ENCODE peak calls at places on chromosomes 1 and 21, in six cellular contexts. C, H, X, F, U and Y are unnamed samples.

GRCh38 chr1:28343405-28343804 is 14.6 kb downstream of the MED18 start:
- DNase-seq in C (no peak), H (no peak), X (no peak), F (no peak), U (no peak), Y (no peak)

GRCh38 chr1:84505167-84506001 is 802 bp upstream of the SPATA1 start:
- DNase-seq in C (no peak), H (no peak), X (peak; percentile 85), F (no peak), U (peak; percentile 78), Y (peak; percentile 77)

GRCh38 chr21:42572906-42573495 is 59.3 kb downstream of the SLC37A1 start:
- DNase-seq in C (peak; percentile 4), H (no peak), X (peak; percentile 36), F (no peak), U (no peak), Y (no peak)

GRCh38 chr1:28591708-28592313 is at the start of gene RAB42:
- DNase-seq in C (peak; percentile 48), H (no peak), X (peak; percentile 56), F (no peak), U (peak; percentile 50), Y (peak; percentile 73)

GRCh38 chr1:69791311-69791710 is 223.6 kb downstream of the LRRC7 start:
- DNase-seq in C (no peak), H (no peak), X (no peak), F (no peak), U (peak; percentile 40), Y (no peak)

GRCh38 chr1:217896490-217896889 is 265.3 kb downstream of the SPATA17 start:
- DNase-seq in C (no peak), H (no peak), X (no peak), F (no peak), U (no peak), Y (no peak)

GRCh38 chr21:21851657-21852056 is 853.4 kb downstream of the NCAM2 start:
- DNase-seq in C (no peak), H (no peak), X (no peak), F (no peak), U (no peak), Y (no peak)

GRCh38 chr1:33152685-33153432 is 29.0 kb downstream of the TRIM62 start:
- DNase-seq in C (peak; percentile 78), H (peak; percentile 92), X (peak; percentile 92), F (no peak), U (peak; percentile 90), Y (peak; percentile 67)

GRCh38 chr1:45040297-45040696 is 28.2 kb downstream of the UROD start:
- DNase-seq in C (no peak), H (no peak), X (no peak), F (no peak), U (no peak), Y (no peak)

GRCh38 chr1:34460193-34460592 is 283.5 kb downstream of the C1orf94 start:
- DNase-seq in C (peak; percentile 74), H (peak; percentile 31), X (no peak), F (no peak), U (peak; percentile 12), Y (peak; percentile 54)
- TF ChIP-seq CTCF in C (peak; percentile 61), H (peak; percentile 56), X (peak; percentile 26), F (peak; percentile 46), U (peak; percentile 30), Y (peak; percentile 67)

GRCh38 chr1:6456800-6457466 is 9.0 kb downstream of the TNFRSF25 start:
- DNase-seq in C (no peak), H (no peak), X (no peak), F (no peak), U (no peak), Y (no peak)
- TF ChIP-seq CTCF in C (no peak), H (no peak), X (no peak), F (no peak), U (no peak), Y (peak; percentile 6)

DNA sequence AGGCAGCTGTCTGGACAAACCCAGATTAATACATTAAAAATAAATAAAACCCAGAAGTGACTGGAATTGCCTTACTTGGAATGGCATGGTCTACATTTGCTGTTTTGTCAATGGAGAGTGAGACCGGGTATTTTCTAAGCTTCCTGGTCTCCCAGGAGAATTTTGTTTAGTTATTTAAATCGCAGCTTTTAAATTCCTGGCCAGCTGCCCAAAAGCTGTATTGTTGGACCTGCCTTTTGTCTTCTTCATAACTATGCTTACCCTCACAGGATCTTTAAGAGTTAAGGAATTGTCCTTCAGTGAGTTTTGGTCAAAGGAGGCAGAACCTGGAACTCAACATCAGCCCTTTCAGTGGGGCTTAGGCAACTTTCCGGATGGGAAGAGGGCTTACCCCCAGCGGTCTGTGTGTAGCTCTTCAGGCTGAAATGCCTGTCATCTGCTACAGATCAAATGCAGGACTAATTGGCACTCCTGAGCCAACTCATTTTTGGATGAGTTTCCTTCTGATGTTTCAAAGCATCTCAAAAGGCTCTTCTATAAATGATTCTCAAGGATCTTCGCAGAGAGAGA is 402.7 kb downstream of the SIPA1L2 start:
- DNase-seq in C (no peak), H (peak; percentile 28), X (no peak), F (no peak), U (peak; percentile 16), Y (no peak)
- TF ChIP-seq CTCF in C (no peak), H (no peak), X (no peak), F (no peak), U (no peak), Y (no peak)

GRCh38 chr1:232306269-232306911 is 323.5 kb downstream of the SIPA1L2 start:
- DNase-seq in C (peak; percentile 35), H (no peak), X (peak; percentile 60), F (no peak), U (peak; percentile 53), Y (peak; percentile 9)
- TF ChIP-seq CTCF in C (no peak), H (peak; percentile 21), X (peak; percentile 44), F (peak; percentile 9), U (peak; percentile 39), Y (no peak)

GRCh38 chr1:2322065-2322571 is 69.2 kb downstream of the MORN1 start:
- DNase-seq in C (peak; percentile 58), H (no peak), X (peak; percentile 88), F (peak; percentile 56), U (peak; percentile 97), Y (no peak)
- TF ChIP-seq CTCF in C (no peak), H (no peak), X (no peak), F (peak; percentile 13), U (peak; percentile 13), Y (no peak)

DNA sequence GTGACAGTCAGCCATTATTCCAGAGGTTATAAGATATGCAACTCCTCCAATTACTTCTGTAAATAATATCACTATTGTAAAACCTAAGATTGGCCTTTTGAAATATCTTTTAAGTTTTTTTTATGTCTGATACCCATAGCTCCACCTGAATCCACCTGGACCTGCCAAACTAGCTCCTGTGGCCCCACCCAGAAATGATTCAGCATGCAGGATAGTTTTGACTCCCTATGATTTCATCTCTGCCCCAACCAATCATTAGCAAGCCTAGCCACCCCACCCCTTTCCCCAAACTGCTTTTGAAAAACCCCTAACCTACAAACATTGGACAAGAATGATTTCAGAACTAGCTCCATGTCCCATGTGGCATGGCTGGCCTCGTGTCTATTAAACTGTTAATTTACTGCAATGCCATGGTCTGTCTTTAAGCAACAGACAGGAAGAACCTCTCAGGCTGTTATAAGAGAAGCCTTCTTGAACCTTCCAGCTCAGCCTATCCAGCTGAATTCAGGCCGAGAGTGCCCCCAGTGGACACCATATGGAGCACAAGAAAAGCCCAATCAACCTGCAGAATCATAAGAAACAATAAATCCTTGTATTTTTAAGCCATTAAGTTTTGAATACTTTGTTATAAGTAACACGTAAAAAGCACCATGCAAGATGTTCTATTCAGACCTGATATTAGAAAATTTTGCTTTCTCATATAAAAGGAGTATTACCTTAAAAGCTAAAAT is 263.0 kb upstream of the ZRANB2 start:
- DNase-seq in C (peak; percentile 16), H (no peak), X (no peak), F (no peak), U (no peak), Y (peak; percentile 11)
- TF ChIP-seq CTCF in C (peak; percentile 20), H (peak; percentile 20), X (no peak), F (peak; percentile 15), U (no peak), Y (peak; percentile 14)

DNA sequence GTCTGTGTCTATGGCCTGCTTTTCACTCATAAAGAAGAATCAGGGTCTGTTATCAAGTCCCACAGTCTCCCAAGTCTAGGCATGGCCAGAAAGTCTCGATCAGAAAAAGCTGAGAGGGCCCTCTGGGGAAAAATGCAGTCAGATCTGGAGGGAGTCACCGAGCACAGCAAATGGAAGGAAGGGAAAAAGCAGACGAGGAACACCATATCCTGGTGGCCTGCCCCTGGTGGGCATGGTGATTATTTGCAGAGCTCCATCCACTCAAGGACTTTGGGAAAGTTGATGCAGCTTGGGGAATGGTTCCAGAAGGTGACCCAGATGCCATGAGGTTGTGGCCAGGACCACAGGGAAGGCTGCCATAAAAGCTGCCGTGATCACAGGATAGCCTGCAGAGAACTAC is 189.1 kb downstream of the CLIC6 start:
- DNase-seq in C (no peak), H (no peak), X (no peak), F (no peak), U (no peak), Y (no peak)
- TF ChIP-seq CTCF in C (no peak), H (no peak), X (peak; percentile 16), F (peak; percentile 39), U (peak; percentile 22), Y (peak; percentile 20)